ENCODE peak calls at places on chromosomes 6 and 20, in ten cellular contexts. N is A549; O is body of pancreas; P is CD8-positive, alpha-beta T cell; Q is fibroblast of lung; B is MM.1S; A is breast epithelium; U is upper lobe of right lung; L is right lobe of liver; Y is tibial artery. R is an unnamed sample. For H3K9me3, the result is how much of the 10 kb centered on the place peaks cover.

GRCh38 chr20:50335105-50335504 is 144.5 kb downstream of the CEBPB start:
- DNase-seq in N (peak), O (no peak), P (no peak), Q (peak), B (no peak), A (no peak), U (no peak), L (no peak), Y (no peak), R (no peak)

GRCh38 chr6:17429381-17430061 is 36.1 kb downstream of the CAP2 start:
- DNase-seq in N (no peak), O (peak), P (no peak), Q (peak), B (no peak), A (no peak), U (no peak), L (no peak), Y (no peak), R (no peak)

GRCh38 chr6:106048331-106048730 is 37.8 kb upstream of the PRDM1 start:
- DNase-seq in N (no peak), O (no peak), P (no peak), Q (no peak), B (no peak), A (no peak), U (no peak), L (no peak), Y (no peak), R (no peak)

GRCh38 chr20:57938158-57939108 is 228.6 kb upstream of the PMEPA1 start:
- DNase-seq in N (no peak), O (no peak), P (no peak), Q (peak), B (no peak), A (no peak), U (no peak), L (no peak), Y (no peak), R (no peak)

GRCh38 chr6:44739163-44739562 is 351.7 kb downstream of the CDC5L start:
- DNase-seq in N (no peak), O (no peak), P (no peak), Q (peak), B (no peak), A (no peak), U (no peak), L (no peak), Y (no peak), R (no peak)

GRCh38 chr20:37393863-37394542 is 48.1 kb downstream of the SRC start:
- DNase-seq in N (no peak), O (no peak), P (no peak), Q (no peak), B (no peak), A (no peak), U (no peak), L (peak), Y (no peak), R (peak)

GRCh38 chr20:13022401-13023170 is 13.8 kb downstream of the SPTLC3 start:
- DNase-seq in N (no peak), O (no peak), P (no peak), Q (peak), B (no peak), A (no peak), U (no peak), L (no peak), Y (no peak), R (no peak)

GRCh38 chr20:62970307-62971210 is 18.1 kb downstream of the SLC17A9 start:
- DNase-seq in N (no peak), O (no peak), P (no peak), Q (no peak), B (no peak), A (no peak), U (no peak), L (no peak), Y (no peak), R (no peak)

GRCh38 chr6:90739339-90739738 is 152.5 kb upstream of the MAP3K7 start:
- DNase-seq in N (no peak), O (no peak), P (no peak), Q (no peak), B (no peak), A (no peak), U (no peak), L (no peak), Y (no peak), R (peak)

GRCh38 chr6:113562248-113562647 is 294.9 kb upstream of the MARCKS start:
- DNase-seq in N (no peak), O (no peak), P (no peak), Q (no peak), B (no peak), A (no peak), U (no peak), L (no peak), Y (no peak), R (no peak)

GRCh38 chr20:53926428-53927028 is 143.9 kb downstream of the BCAS1 start:
- DNase-seq in N (peak), O (no peak), P (no peak), Q (peak), B (no peak), A (no peak), U (no peak), L (no peak), Y (no peak), R (no peak)

GRCh38 chr20:60068509-60068908 is 110.3 kb downstream of the CDH26 start:
- DNase-seq in N (no peak), O (no peak), P (no peak), Q (no peak), B (no peak), A (no peak), U (no peak), L (no peak), Y (no peak), R (no peak)

GRCh38 chr20:59583428-59584277 is 20.7 kb upstream of the PHACTR3 start:
- DNase-seq in N (no peak), O (peak), P (no peak), Q (no peak), B (no peak), A (no peak), U (peak), L (peak), Y (no peak), R (no peak)

GRCh38 chr20:33685328-33686007 is 717 bp downstream of the E2F1 start:
- DNase-seq in N (no peak), O (no peak), P (no peak), Q (no peak), B (peak), A (no peak), U (no peak), L (no peak), Y (no peak), R (no peak)

GRCh38 chr20:24700166-24700860 is 230.9 kb downstream of the SYNDIG1 start:
- DNase-seq in N (no peak), O (no peak), P (no peak), Q (no peak), B (no peak), A (peak), U (peak), L (no peak), Y (no peak), R (no peak)

GRCh38 chr20:33724439-33725094 is 4.5 kb upstream of the PXMP4 start:
- DNase-seq in N (no peak), O (no peak), P (no peak), Q (no peak), B (no peak), A (no peak), U (no peak), L (no peak), Y (no peak), R (no peak)

GRCh38 chr6:151477726-151478125 is 16.1 kb upstream of the CCDC170 start:
- DNase-seq in N (no peak), O (no peak), P (no peak), Q (no peak), B (no peak), A (no peak), U (no peak), L (no peak), Y (no peak), R (no peak)

GRCh38 chr6:156689656-156690055 is 87.5 kb upstream of the ARID1B start:
- DNase-seq in N (no peak), O (no peak), P (no peak), Q (no peak), B (no peak), A (no peak), U (no peak), L (no peak), Y (peak), R (no peak)

GRCh38 chr20:665276-665675 is 10.3 kb downstream of the SCRT2 start:
- DNase-seq in N (no peak), O (no peak), P (no peak), Q (no peak), B (no peak), A (no peak), U (no peak), L (peak), Y (no peak), R (no peak)

DNA sequence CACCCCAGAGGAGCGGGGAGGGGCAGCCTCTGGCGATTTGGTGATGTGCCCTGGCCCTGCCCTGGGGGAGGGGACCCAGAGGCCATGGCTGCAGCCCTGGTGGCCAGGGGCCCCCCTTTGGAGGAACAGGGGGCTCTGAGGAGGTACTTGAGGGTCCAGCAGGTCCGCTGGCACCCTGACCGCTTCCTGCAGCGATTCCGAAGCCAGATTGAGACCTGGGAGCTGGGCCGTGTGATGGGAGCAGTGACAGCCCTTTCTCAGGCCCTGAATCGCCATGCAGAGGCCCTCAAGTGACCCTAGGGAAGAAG is 10.9 kb downstream of the NFKBIL1 start:
- DNase-seq in N (no peak), O (no peak), P (no peak), Q (no peak), B (no peak), A (no peak), U (no peak), L (no peak), Y (no peak), R (no peak)
- H3K4me3 ChIP-seq in N (no peak), O (no peak), P (peak), Q (no peak), B (no peak), A (no peak), U (no peak), L (no peak), Y (no peak), R (peak)

GRCh38 chr6:81969814-81970213 is 217.3 kb upstream of the TENT5A start:
- DNase-seq in N (no peak), O (no peak), P (no peak), Q (no peak), B (no peak), A (no peak), U (no peak), L (peak), Y (no peak), R (no peak)
- H3K9me3 ChIP-seq in N (under half), O (under half), P (under half), Q (under half), B (under half), A (under half), U (under half), L (under half), Y (under half), R (under half)

GRCh38 chr6:137588472-137588871 is 94.3 kb upstream of the OLIG3 start:
- DNase-seq in N (no peak), O (no peak), P (no peak), Q (no peak), B (no peak), A (no peak), U (no peak), L (no peak), Y (no peak), R (no peak)
- TF ChIP-seq CTCF in N (no peak), O (no peak), P (no peak), Q (no peak), B (no peak), A (no peak), U (no peak), L (no peak), Y (no peak), R (no peak)

DNA sequence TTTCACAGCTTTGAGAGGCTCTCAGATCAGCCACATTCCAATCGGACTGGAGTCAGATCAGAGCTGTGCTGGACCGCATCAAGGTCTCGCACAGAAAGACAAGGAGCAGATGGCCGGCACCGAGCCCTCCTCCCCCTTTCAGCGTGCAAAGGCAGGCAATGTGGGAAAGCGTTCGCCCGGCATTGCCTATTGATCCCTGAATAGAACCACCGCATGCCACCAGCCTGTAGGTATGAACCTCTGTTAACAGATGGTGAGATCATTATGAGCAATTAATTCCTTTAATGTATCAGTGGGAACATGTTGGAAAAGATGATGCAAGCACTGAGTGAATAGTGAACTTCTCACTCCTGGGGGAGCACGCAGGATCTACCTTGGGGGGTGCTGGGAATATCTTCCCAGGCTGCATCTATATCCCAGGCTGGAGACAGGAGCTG is 117.5 kb upstream of the ID4 start:
- DNase-seq in N (no peak), O (no peak), P (no peak), Q (peak), B (no peak), A (no peak), U (no peak), L (no peak), Y (no peak), R (no peak)
- H3K4me3 ChIP-seq in N (no peak), O (no peak), P (no peak), Q (no peak), B (no peak), A (no peak), U (no peak), L (no peak), Y (no peak), R (no peak)

GRCh38 chr6:61203966-61204496 is 1082.0 kb downstream of the KHDRBS2 start:
- DNase-seq in N (no peak), O (no peak), P (no peak), Q (no peak), B (peak), A (no peak), U (no peak), L (no peak), Y (no peak), R (no peak)

GRCh38 chr6:61200444-61200843 is 1085.6 kb downstream of the KHDRBS2 start:
- DNase-seq in N (no peak), O (no peak), P (no peak), Q (no peak), B (no peak), A (no peak), U (no peak), L (no peak), Y (no peak), R (no peak)
- H3K9me3 ChIP-seq in N (under half), O (under half), P (under half), Q (under half), B (under half), A (under half), U (under half), L (under half), Y (under half), R (under half)

GRCh38 chr6:47188588-47189021 is 121.1 kb downstream of the TNFRSF21 start:
- DNase-seq in N (no peak), O (peak), P (no peak), Q (peak), B (no peak), A (no peak), U (no peak), L (no peak), Y (no peak), R (no peak)
- TF ChIP-seq CTCF in N (no peak), O (no peak), P (no peak), Q (no peak), B (no peak), A (no peak), U (no peak), L (no peak), Y (no peak), R (no peak)

GRCh38 chr6:71349976-71350615 is 61.5 kb downstream of the OGFRL1 start:
- DNase-seq in N (no peak), O (no peak), P (no peak), Q (peak), B (no peak), A (no peak), U (no peak), L (no peak), Y (peak), R (no peak)
- H3K4me3 ChIP-seq in N (no peak), O (no peak), P (no peak), Q (no peak), B (no peak), A (no peak), U (no peak), L (no peak), Y (no peak), R (no peak)

DNA sequence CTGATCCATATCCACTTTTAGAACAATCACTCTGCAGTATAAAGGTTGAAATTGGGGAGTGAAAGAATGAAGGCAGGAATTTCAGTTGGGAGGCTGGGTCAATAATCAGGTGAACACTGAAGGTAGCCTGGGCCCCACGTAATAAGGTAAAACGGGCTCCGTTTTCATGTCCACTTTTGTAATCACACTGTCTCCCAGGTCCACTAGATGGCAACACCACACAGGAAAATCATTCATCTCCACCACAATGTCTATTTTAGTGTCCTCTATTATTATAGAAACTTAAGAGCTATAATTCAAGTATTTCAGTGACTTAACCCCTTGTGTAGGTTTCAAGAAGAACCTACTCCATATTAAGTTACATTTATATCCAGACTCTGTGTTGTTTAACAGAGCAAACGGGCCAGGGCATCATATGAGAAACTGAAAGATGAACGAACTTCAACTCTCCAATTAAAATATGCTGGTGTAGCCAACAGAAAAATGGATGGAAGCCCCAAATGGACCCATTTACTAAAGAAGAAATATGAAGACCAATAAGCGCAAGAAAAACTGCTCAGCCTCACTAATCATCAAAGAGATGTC is 45.9 kb upstream of the MC3R start:
- DNase-seq in N (peak), O (no peak), P (no peak), Q (no peak), B (peak), A (no peak), U (no peak), L (no peak), Y (no peak), R (no peak)
- H3K9me3 ChIP-seq in N (under half), O (under half), P (under half), Q (under half), B (under half), A (under half), U (under half), L (under half), Y (under half), R (under half)